ENCODE peak calls at places on chromosomes 2 and 18, in five cellular contexts. One of them, this sample, is unnamed.

GRCh38 chr2:117091026-117091425 is 723.5 kb upstream of the DDX18 start:
- DNase-seq in fibroblast of the aortic adventitia: no peak
- DNase-seq in esophagus squamous epithelium: no peak
- DNase-seq in fibroblast of villous mesenchyme: no peak
- DNase-seq in A673: no peak
- DNase-seq in this sample: no peak

GRCh38 chr2:71071681-71072398 is 3.4 kb downstream of the NAGK start:
- DNase-seq in fibroblast of the aortic adventitia: no peak
- DNase-seq in esophagus squamous epithelium: no peak
- DNase-seq in fibroblast of villous mesenchyme: peak
- DNase-seq in A673: no peak
- DNase-seq in this sample: no peak

GRCh38 chr2:185522472-185522871 is 216.1 kb upstream of the FSIP2 start:
- DNase-seq in fibroblast of the aortic adventitia: no peak
- DNase-seq in esophagus squamous epithelium: no peak
- DNase-seq in fibroblast of villous mesenchyme: no peak
- DNase-seq in A673: peak
- DNase-seq in this sample: no peak

GRCh38 chr2:167861574-167862193 is 385.7 kb downstream of the STK39 start:
- DNase-seq in fibroblast of the aortic adventitia: no peak
- DNase-seq in esophagus squamous epithelium: no peak
- DNase-seq in fibroblast of villous mesenchyme: no peak
- DNase-seq in A673: no peak
- DNase-seq in this sample: no peak

GRCh38 chr18:26655614-26656400 is 107.5 kb upstream of the KCTD1 start:
- DNase-seq in fibroblast of the aortic adventitia: peak
- DNase-seq in esophagus squamous epithelium: no peak
- DNase-seq in fibroblast of villous mesenchyme: peak
- DNase-seq in A673: peak
- DNase-seq in this sample: peak

GRCh38 chr2:38922389-38922788 is 32.7 kb downstream of the ARHGEF33 start:
- DNase-seq in fibroblast of the aortic adventitia: no peak
- DNase-seq in esophagus squamous epithelium: no peak
- DNase-seq in fibroblast of villous mesenchyme: no peak
- DNase-seq in A673: no peak
- DNase-seq in this sample: no peak

GRCh38 chr2:238974510-238975166 is 126.8 kb downstream of the TWIST2 start:
- DNase-seq in fibroblast of the aortic adventitia: peak
- DNase-seq in esophagus squamous epithelium: no peak
- DNase-seq in fibroblast of villous mesenchyme: peak
- DNase-seq in A673: no peak
- DNase-seq in this sample: peak

GRCh38 chr2:215931256-215931903 is 82.0 kb downstream of the MREG start:
- DNase-seq in fibroblast of the aortic adventitia: peak
- DNase-seq in esophagus squamous epithelium: peak
- DNase-seq in fibroblast of villous mesenchyme: peak
- DNase-seq in A673: peak
- DNase-seq in this sample: peak

GRCh38 chr18:59114160-59114559 is 25.5 kb upstream of the SEC11C start:
- DNase-seq in fibroblast of the aortic adventitia: no peak
- DNase-seq in esophagus squamous epithelium: no peak
- DNase-seq in fibroblast of villous mesenchyme: no peak
- DNase-seq in A673: peak
- DNase-seq in this sample: peak

GRCh38 chr2:40283111-40283909 is 168.6 kb downstream of the SLC8A1 start:
- DNase-seq in fibroblast of the aortic adventitia: no peak
- DNase-seq in esophagus squamous epithelium: no peak
- DNase-seq in fibroblast of villous mesenchyme: peak
- DNase-seq in A673: no peak
- DNase-seq in this sample: no peak

GRCh38 chr2:233418761-233419625 is 64.7 kb downstream of the DGKD start:
- DNase-seq in fibroblast of the aortic adventitia: no peak
- DNase-seq in esophagus squamous epithelium: no peak
- DNase-seq in fibroblast of villous mesenchyme: peak
- DNase-seq in A673: no peak
- DNase-seq in this sample: no peak

GRCh38 chr2:142601794-142602193 is 275.7 kb upstream of the KYNU start:
- DNase-seq in fibroblast of the aortic adventitia: no peak
- DNase-seq in esophagus squamous epithelium: no peak
- DNase-seq in fibroblast of villous mesenchyme: no peak
- DNase-seq in A673: peak
- DNase-seq in this sample: no peak

GRCh38 chr2:12514631-12515437 is 201.9 kb upstream of the TRIB2 start:
- DNase-seq in fibroblast of the aortic adventitia: no peak
- DNase-seq in esophagus squamous epithelium: no peak
- DNase-seq in fibroblast of villous mesenchyme: peak
- DNase-seq in A673: no peak
- DNase-seq in this sample: no peak

GRCh38 chr2:144553379-144553778 is 33.5 kb upstream of the ZEB2 start:
- DNase-seq in fibroblast of the aortic adventitia: peak
- DNase-seq in esophagus squamous epithelium: no peak
- DNase-seq in fibroblast of villous mesenchyme: peak
- DNase-seq in A673: peak
- DNase-seq in this sample: peak

GRCh38 chr2:43459455-43459854 is 136.4 kb downstream of the THADA start:
- DNase-seq in fibroblast of the aortic adventitia: peak
- DNase-seq in esophagus squamous epithelium: no peak
- DNase-seq in fibroblast of villous mesenchyme: peak
- DNase-seq in A673: no peak
- DNase-seq in this sample: peak

GRCh38 chr2:156437272-156437671 is 1.1 kb downstream of the GPD2 start:
- DNase-seq in fibroblast of the aortic adventitia: peak
- DNase-seq in esophagus squamous epithelium: no peak
- DNase-seq in fibroblast of villous mesenchyme: peak
- DNase-seq in A673: no peak
- DNase-seq in this sample: peak

GRCh38 chr2:54097124-54097523 is 18.3 kb upstream of the ACYP2 start:
- DNase-seq in fibroblast of the aortic adventitia: no peak
- DNase-seq in esophagus squamous epithelium: no peak
- DNase-seq in fibroblast of villous mesenchyme: no peak
- DNase-seq in A673: no peak
- DNase-seq in this sample: no peak

GRCh38 chr2:153408708-153409107 is 69.9 kb downstream of the RPRM start:
- DNase-seq in fibroblast of the aortic adventitia: no peak
- DNase-seq in esophagus squamous epithelium: no peak
- DNase-seq in fibroblast of villous mesenchyme: no peak
- DNase-seq in A673: no peak
- DNase-seq in this sample: no peak

GRCh38 chr2:153404792-153405191 is 73.8 kb downstream of the RPRM start:
- DNase-seq in fibroblast of the aortic adventitia: no peak
- DNase-seq in esophagus squamous epithelium: no peak
- DNase-seq in fibroblast of villous mesenchyme: no peak
- DNase-seq in A673: no peak
- DNase-seq in this sample: no peak

GRCh38 chr2:153405196-153405595 is 73.4 kb downstream of the RPRM start:
- DNase-seq in fibroblast of the aortic adventitia: no peak
- DNase-seq in esophagus squamous epithelium: no peak
- DNase-seq in fibroblast of villous mesenchyme: no peak
- DNase-seq in A673: no peak
- DNase-seq in this sample: no peak

GRCh38 chr2:153403937-153404336 is 74.6 kb downstream of the RPRM start:
- DNase-seq in fibroblast of the aortic adventitia: no peak
- DNase-seq in esophagus squamous epithelium: no peak
- DNase-seq in fibroblast of villous mesenchyme: no peak
- DNase-seq in A673: no peak
- DNase-seq in this sample: no peak
- H3K4me3 ChIP-seq in fibroblast of the aortic adventitia: no peak
- H3K4me3 ChIP-seq in esophagus squamous epithelium: no peak
- H3K4me3 ChIP-seq in fibroblast of villous mesenchyme: no peak
- H3K4me3 ChIP-seq in A673: no peak
- H3K4me3 ChIP-seq in this sample: no peak

GRCh38 chr18:48090021-48090420 is 159.6 kb upstream of the SMAD2 start:
- DNase-seq in fibroblast of the aortic adventitia: no peak
- DNase-seq in esophagus squamous epithelium: no peak
- DNase-seq in fibroblast of villous mesenchyme: no peak
- DNase-seq in A673: no peak
- DNase-seq in this sample: no peak
- TF ChIP-seq CTCF in fibroblast of the aortic adventitia: no peak
- TF ChIP-seq CTCF in esophagus squamous epithelium: no peak
- TF ChIP-seq CTCF in fibroblast of villous mesenchyme: no peak
- TF ChIP-seq CTCF in A673: no peak
- TF ChIP-seq CTCF in this sample: no peak

DNA sequence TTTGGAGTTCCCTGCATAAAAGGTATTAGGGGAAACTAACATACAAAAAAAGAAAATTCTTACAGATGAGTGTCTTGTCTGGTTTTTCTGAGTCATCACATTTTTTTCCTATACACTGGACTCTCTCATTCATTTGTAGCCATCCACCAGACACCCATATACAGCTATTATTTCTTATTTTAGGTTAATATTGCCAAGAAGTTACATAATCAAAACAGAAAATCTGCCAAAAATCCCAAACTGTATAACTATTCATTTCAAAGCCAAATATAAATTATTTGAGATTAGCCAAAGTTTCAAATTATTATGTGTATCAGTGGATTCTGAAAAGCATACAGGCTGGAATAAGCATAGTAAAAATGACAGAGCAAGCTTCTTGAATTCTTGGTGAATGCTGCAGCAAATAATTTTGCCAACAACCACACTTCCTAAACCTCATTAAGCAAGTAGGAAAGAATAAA is 191.2 kb downstream of the NCKAP5 start:
- DNase-seq in fibroblast of the aortic adventitia: peak
- DNase-seq in esophagus squamous epithelium: no peak
- DNase-seq in fibroblast of villous mesenchyme: peak
- DNase-seq in A673: no peak
- DNase-seq in this sample: peak
- H3K4me3 ChIP-seq in fibroblast of the aortic adventitia: no peak
- H3K4me3 ChIP-seq in esophagus squamous epithelium: no peak
- H3K4me3 ChIP-seq in fibroblast of villous mesenchyme: no peak
- H3K4me3 ChIP-seq in A673: no peak
- H3K4me3 ChIP-seq in this sample: no peak

GRCh38 chr2:134352844-134353243 is 99.0 kb downstream of the MGAT5 start:
- DNase-seq in fibroblast of the aortic adventitia: no peak
- DNase-seq in esophagus squamous epithelium: no peak
- DNase-seq in fibroblast of villous mesenchyme: no peak
- DNase-seq in A673: no peak
- DNase-seq in this sample: no peak

GRCh38 chr2:134354611-134355010 is 100.7 kb downstream of the MGAT5 start:
- DNase-seq in fibroblast of the aortic adventitia: no peak
- DNase-seq in esophagus squamous epithelium: no peak
- DNase-seq in fibroblast of villous mesenchyme: no peak
- DNase-seq in A673: no peak
- DNase-seq in this sample: no peak

GRCh38 chr2:134347756-134348155 is 93.9 kb downstream of the MGAT5 start:
- DNase-seq in fibroblast of the aortic adventitia: peak
- DNase-seq in esophagus squamous epithelium: no peak
- DNase-seq in fibroblast of villous mesenchyme: no peak
- DNase-seq in A673: no peak
- DNase-seq in this sample: no peak

GRCh38 chr2:134348239-134348638 is 94.4 kb downstream of the MGAT5 start:
- DNase-seq in fibroblast of the aortic adventitia: peak
- DNase-seq in esophagus squamous epithelium: no peak
- DNase-seq in fibroblast of villous mesenchyme: peak
- DNase-seq in A673: no peak
- DNase-seq in this sample: peak

DNA sequence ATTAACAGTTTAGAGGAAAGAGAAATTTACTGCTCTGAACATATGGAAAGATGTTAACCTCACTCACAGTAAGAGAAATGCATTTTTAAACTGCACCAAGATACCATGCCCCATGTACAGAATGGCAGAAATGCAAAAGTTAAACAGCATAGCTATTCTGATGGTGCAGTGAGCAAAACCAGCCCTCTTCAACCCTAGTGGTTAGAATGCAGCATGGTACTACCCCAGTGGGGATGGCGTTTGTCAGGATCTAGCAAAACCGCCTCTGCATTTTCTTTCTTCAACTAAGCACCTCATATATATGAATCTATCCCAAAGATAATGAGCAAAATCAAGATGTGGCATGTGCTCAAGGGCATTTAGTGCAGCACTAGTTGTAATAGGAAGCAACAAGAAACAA is 98.0 kb downstream of the MGAT5 start:
- DNase-seq in fibroblast of the aortic adventitia: no peak
- DNase-seq in esophagus squamous epithelium: no peak
- DNase-seq in fibroblast of villous mesenchyme: no peak
- DNase-seq in A673: no peak
- DNase-seq in this sample: no peak
- TF ChIP-seq CTCF in fibroblast of the aortic adventitia: no peak
- TF ChIP-seq CTCF in esophagus squamous epithelium: no peak
- TF ChIP-seq CTCF in fibroblast of villous mesenchyme: peak
- TF ChIP-seq CTCF in A673: peak
- TF ChIP-seq CTCF in this sample: no peak

GRCh38 chr2:78780864-78781583 is 244.5 kb upstream of the REG3G start:
- DNase-seq in fibroblast of the aortic adventitia: no peak
- DNase-seq in esophagus squamous epithelium: no peak
- DNase-seq in fibroblast of villous mesenchyme: no peak
- DNase-seq in A673: no peak
- DNase-seq in this sample: no peak
- H3K4me3 ChIP-seq in fibroblast of the aortic adventitia: no peak
- H3K4me3 ChIP-seq in esophagus squamous epithelium: no peak
- H3K4me3 ChIP-seq in fibroblast of villous mesenchyme: no peak
- H3K4me3 ChIP-seq in A673: peak
- H3K4me3 ChIP-seq in this sample: no peak